ENCODE peak calls at places on chromosomes 6 and 20, in four cellular contexts. One of them, this sample, is unnamed.

GRCh38 chr20:45968081-45968671 is 3.8 kb downstream of the ZNF335 start:
- DNase-seq in endothelial cell: no peak
- DNase-seq in Daoy: no peak
- DNase-seq in activated CD4-positive, alpha-beta T cell treated with anti-CD3 and anti-CD28 coated beads, Interleukin-2, amount 10 ng/mL, durations not matched to agents 7 days and 5 days: no peak
- DNase-seq in this sample: no peak

GRCh38 chr6:158831571-158831970 is 12.4 kb upstream of the EZR start:
- DNase-seq in endothelial cell: no peak
- DNase-seq in Daoy: no peak
- DNase-seq in activated CD4-positive, alpha-beta T cell treated with anti-CD3 and anti-CD28 coated beads, Interleukin-2, amount 10 ng/mL, durations not matched to agents 7 days and 5 days: no peak
- DNase-seq in this sample: no peak

GRCh38 chr20:62818592-62819493 is 2.0 kb downstream of the COL9A3 start:
- DNase-seq in endothelial cell: no peak
- DNase-seq in Daoy: peak
- DNase-seq in activated CD4-positive, alpha-beta T cell treated with anti-CD3 and anti-CD28 coated beads, Interleukin-2, amount 10 ng/mL, durations not matched to agents 7 days and 5 days: no peak
- DNase-seq in this sample: peak

GRCh38 chr6:15413558-15414257 is 167.8 kb downstream of the JARID2 start:
- DNase-seq in endothelial cell: no peak
- DNase-seq in Daoy: no peak
- DNase-seq in activated CD4-positive, alpha-beta T cell treated with anti-CD3 and anti-CD28 coated beads, Interleukin-2, amount 10 ng/mL, durations not matched to agents 7 days and 5 days: no peak
- DNase-seq in this sample: no peak

GRCh38 chr6:35810831-35811698 is 5.9 kb downstream of the LHFPL5 start:
- DNase-seq in endothelial cell: no peak
- DNase-seq in Daoy: peak
- DNase-seq in activated CD4-positive, alpha-beta T cell treated with anti-CD3 and anti-CD28 coated beads, Interleukin-2, amount 10 ng/mL, durations not matched to agents 7 days and 5 days: no peak
- DNase-seq in this sample: peak

GRCh38 chr6:159114569-159114968 is 54.6 kb upstream of the FNDC1 start:
- DNase-seq in endothelial cell: no peak
- DNase-seq in Daoy: no peak
- DNase-seq in activated CD4-positive, alpha-beta T cell treated with anti-CD3 and anti-CD28 coated beads, Interleukin-2, amount 10 ng/mL, durations not matched to agents 7 days and 5 days: no peak
- DNase-seq in this sample: no peak

GRCh38 chr6:117138920-117139319 is 126.4 kb upstream of the VGLL2 start:
- DNase-seq in endothelial cell: no peak
- DNase-seq in Daoy: no peak
- DNase-seq in activated CD4-positive, alpha-beta T cell treated with anti-CD3 and anti-CD28 coated beads, Interleukin-2, amount 10 ng/mL, durations not matched to agents 7 days and 5 days: no peak
- DNase-seq in this sample: no peak

GRCh38 chr6:117399924-117400323 is 25.8 kb downstream of the ROS1 start:
- DNase-seq in endothelial cell: no peak
- DNase-seq in Daoy: no peak
- DNase-seq in activated CD4-positive, alpha-beta T cell treated with anti-CD3 and anti-CD28 coated beads, Interleukin-2, amount 10 ng/mL, durations not matched to agents 7 days and 5 days: no peak
- DNase-seq in this sample: no peak

GRCh38 chr6:3316363-3316762 is 57.6 kb downstream of the PSMG4 start:
- DNase-seq in endothelial cell: no peak
- DNase-seq in Daoy: no peak
- DNase-seq in activated CD4-positive, alpha-beta T cell treated with anti-CD3 and anti-CD28 coated beads, Interleukin-2, amount 10 ng/mL, durations not matched to agents 7 days and 5 days: no peak
- DNase-seq in this sample: no peak

GRCh38 chr6:35698858-35699257 is 10.1 kb upstream of the FKBP5 start:
- DNase-seq in endothelial cell: no peak
- DNase-seq in Daoy: no peak
- DNase-seq in activated CD4-positive, alpha-beta T cell treated with anti-CD3 and anti-CD28 coated beads, Interleukin-2, amount 10 ng/mL, durations not matched to agents 7 days and 5 days: no peak
- DNase-seq in this sample: no peak

GRCh38 chr6:143621876-143622605 is 55.7 kb upstream of the PHACTR2 start:
- DNase-seq in endothelial cell: no peak
- DNase-seq in Daoy: peak
- DNase-seq in activated CD4-positive, alpha-beta T cell treated with anti-CD3 and anti-CD28 coated beads, Interleukin-2, amount 10 ng/mL, durations not matched to agents 7 days and 5 days: no peak
- DNase-seq in this sample: peak

GRCh38 chr6:101114703-101115102 is 233.6 kb upstream of the ASCC3 start:
- DNase-seq in endothelial cell: peak
- DNase-seq in Daoy: no peak
- DNase-seq in activated CD4-positive, alpha-beta T cell treated with anti-CD3 and anti-CD28 coated beads, Interleukin-2, amount 10 ng/mL, durations not matched to agents 7 days and 5 days: no peak
- DNase-seq in this sample: peak

GRCh38 chr6:46025573-46025972 is 9.9 kb upstream of the CLIC5 start:
- DNase-seq in endothelial cell: no peak
- DNase-seq in Daoy: no peak
- DNase-seq in activated CD4-positive, alpha-beta T cell treated with anti-CD3 and anti-CD28 coated beads, Interleukin-2, amount 10 ng/mL, durations not matched to agents 7 days and 5 days: no peak
- DNase-seq in this sample: no peak

GRCh38 chr20:44209691-44210421 is 715 bp downstream of the OSER1 start:
- DNase-seq in endothelial cell: peak
- DNase-seq in Daoy: peak
- DNase-seq in activated CD4-positive, alpha-beta T cell treated with anti-CD3 and anti-CD28 coated beads, Interleukin-2, amount 10 ng/mL, durations not matched to agents 7 days and 5 days: peak
- DNase-seq in this sample: peak

This sample was measured in RPMI7951.